ENCODE peak calls at places on chromosomes 3 and 15, in ten cellular contexts. One of them, this sample, is unnamed.

GRCh38 chr3:172326993-172327392 is 121.3 kb downstream of the GHSR start:
- DNase-seq in fibroblast of pulmonary artery: no peak
- DNase-seq in GM12865: no peak
- DNase-seq in esophagus squamous epithelium: no peak
- DNase-seq in foreskin fibroblast: no peak
- DNase-seq in heart right ventricle: no peak
- DNase-seq in ovary: no peak
- DNase-seq in tibial artery: no peak
- DNase-seq in AG09319: no peak
- DNase-seq in RWPE2: no peak
- DNase-seq in this sample: no peak

GRCh38 chr15:90200534-90201139 is 493 bp upstream of the SEMA4B start:
- DNase-seq in esophagus squamous epithelium: no peak
- DNase-seq in foreskin fibroblast: no peak
- DNase-seq in tibial artery: no peak
- DNase-seq in fibroblast of pulmonary artery: no peak
- DNase-seq in AG09319: no peak
- DNase-seq in GM12865: no peak
- DNase-seq in ovary: no peak
- DNase-seq in heart right ventricle: no peak
- DNase-seq in RWPE2: no peak
- DNase-seq in this sample: no peak

GRCh38 chr15:100863406-100864198 is 16.0 kb upstream of the ALDH1A3 start:
- DNase-seq in AG09319: no peak
- DNase-seq in tibial artery: no peak
- DNase-seq in ovary: no peak
- DNase-seq in RWPE2: peak
- DNase-seq in fibroblast of pulmonary artery: peak
- DNase-seq in esophagus squamous epithelium: no peak
- DNase-seq in heart right ventricle: peak
- DNase-seq in foreskin fibroblast: peak
- DNase-seq in GM12865: no peak
- DNase-seq in this sample: no peak

GRCh38 chr15:79035814-79036213 is 54.8 kb downstream of the RASGRF1 start:
- DNase-seq in RWPE2: no peak
- DNase-seq in tibial artery: no peak
- DNase-seq in heart right ventricle: no peak
- DNase-seq in esophagus squamous epithelium: no peak
- DNase-seq in AG09319: no peak
- DNase-seq in fibroblast of pulmonary artery: no peak
- DNase-seq in foreskin fibroblast: no peak
- DNase-seq in GM12865: no peak
- DNase-seq in ovary: no peak
- DNase-seq in this sample: no peak

GRCh38 chr3:156705761-156706631 is 31.6 kb downstream of the TIPARP start:
- DNase-seq in esophagus squamous epithelium: no peak
- DNase-seq in ovary: no peak
- DNase-seq in AG09319: no peak
- DNase-seq in RWPE2: no peak
- DNase-seq in fibroblast of pulmonary artery: no peak
- DNase-seq in tibial artery: no peak
- DNase-seq in GM12865: peak
- DNase-seq in heart right ventricle: no peak
- DNase-seq in foreskin fibroblast: no peak
- DNase-seq in this sample: no peak

GRCh38 chr15:57388199-57388863 is 12.0 kb downstream of the CGNL1 start:
- DNase-seq in heart right ventricle: no peak
- DNase-seq in RWPE2: no peak
- DNase-seq in GM12865: no peak
- DNase-seq in fibroblast of pulmonary artery: no peak
- DNase-seq in ovary: no peak
- DNase-seq in tibial artery: no peak
- DNase-seq in AG09319: no peak
- DNase-seq in foreskin fibroblast: no peak
- DNase-seq in esophagus squamous epithelium: no peak
- DNase-seq in this sample: no peak

GRCh38 chr3:108184824-108185223 is 37.4 kb downstream of the IFT57 start:
- DNase-seq in ovary: no peak
- DNase-seq in heart right ventricle: no peak
- DNase-seq in esophagus squamous epithelium: no peak
- DNase-seq in foreskin fibroblast: no peak
- DNase-seq in tibial artery: no peak
- DNase-seq in GM12865: no peak
- DNase-seq in RWPE2: no peak
- DNase-seq in fibroblast of pulmonary artery: no peak
- DNase-seq in AG09319: no peak
- DNase-seq in this sample: no peak

GRCh38 chr3:124594581-124594980 is 135.7 kb upstream of the UMPS start:
- DNase-seq in tibial artery: no peak
- DNase-seq in heart right ventricle: no peak
- DNase-seq in GM12865: no peak
- DNase-seq in esophagus squamous epithelium: no peak
- DNase-seq in ovary: no peak
- DNase-seq in foreskin fibroblast: no peak
- DNase-seq in fibroblast of pulmonary artery: no peak
- DNase-seq in RWPE2: no peak
- DNase-seq in AG09319: no peak
- DNase-seq in this sample: no peak

GRCh38 chr15:92393287-92393993 is at the start of gene ST8SIA2:
- DNase-seq in foreskin fibroblast: no peak
- DNase-seq in GM12865: no peak
- DNase-seq in tibial artery: no peak
- DNase-seq in heart right ventricle: peak
- DNase-seq in fibroblast of pulmonary artery: no peak
- DNase-seq in ovary: no peak
- DNase-seq in RWPE2: no peak
- DNase-seq in esophagus squamous epithelium: no peak
- DNase-seq in AG09319: no peak
- DNase-seq in this sample: peak

DNA sequence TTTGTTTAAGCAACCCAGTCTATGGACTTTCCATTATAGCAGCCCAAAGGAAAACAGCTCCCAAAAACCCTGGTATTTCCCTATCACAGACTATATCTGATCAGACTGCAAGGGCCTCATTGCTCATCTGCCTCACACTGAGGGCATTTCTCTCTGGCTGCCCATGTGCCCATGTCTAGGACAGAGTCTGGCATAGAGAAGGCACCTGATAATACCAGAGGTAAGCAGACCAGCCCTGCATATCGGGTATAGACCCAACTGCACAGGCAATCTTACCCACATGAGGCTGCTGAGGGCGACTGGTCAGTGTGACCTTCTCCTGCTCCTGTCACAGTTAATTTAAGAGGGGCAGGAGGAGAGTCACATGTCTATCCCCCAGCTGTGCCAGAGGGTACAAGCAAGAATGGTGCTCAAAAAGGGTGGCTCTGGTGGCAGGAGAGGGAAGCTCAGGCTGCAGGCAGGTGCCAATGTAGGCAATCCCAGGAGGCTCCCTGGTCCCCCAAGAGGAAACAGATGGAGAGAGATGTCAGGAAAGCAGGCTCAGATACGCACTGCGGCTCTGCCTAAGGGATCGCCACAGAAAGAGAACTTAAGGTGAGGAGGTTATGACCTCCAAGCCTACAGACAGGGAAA is 3.1 kb downstream of the CSRNP1 start:
- DNase-seq in esophagus squamous epithelium: no peak
- DNase-seq in tibial artery: peak
- DNase-seq in RWPE2: no peak
- DNase-seq in GM12865: no peak
- DNase-seq in foreskin fibroblast: no peak
- DNase-seq in AG09319: no peak
- DNase-seq in heart right ventricle: no peak
- DNase-seq in ovary: no peak
- DNase-seq in fibroblast of pulmonary artery: no peak
- DNase-seq in this sample: no peak
- TF ChIP-seq CTCF in esophagus squamous epithelium: no peak
- TF ChIP-seq CTCF in tibial artery: peak
- TF ChIP-seq CTCF in RWPE2: no peak
- TF ChIP-seq CTCF in GM12865: no peak
- TF ChIP-seq CTCF in foreskin fibroblast: no peak
- TF ChIP-seq CTCF in AG09319: no peak
- TF ChIP-seq CTCF in heart right ventricle: no peak
- TF ChIP-seq CTCF in ovary: no peak
- TF ChIP-seq CTCF in fibroblast of pulmonary artery: no peak
- TF ChIP-seq CTCF in this sample: peak

DNA sequence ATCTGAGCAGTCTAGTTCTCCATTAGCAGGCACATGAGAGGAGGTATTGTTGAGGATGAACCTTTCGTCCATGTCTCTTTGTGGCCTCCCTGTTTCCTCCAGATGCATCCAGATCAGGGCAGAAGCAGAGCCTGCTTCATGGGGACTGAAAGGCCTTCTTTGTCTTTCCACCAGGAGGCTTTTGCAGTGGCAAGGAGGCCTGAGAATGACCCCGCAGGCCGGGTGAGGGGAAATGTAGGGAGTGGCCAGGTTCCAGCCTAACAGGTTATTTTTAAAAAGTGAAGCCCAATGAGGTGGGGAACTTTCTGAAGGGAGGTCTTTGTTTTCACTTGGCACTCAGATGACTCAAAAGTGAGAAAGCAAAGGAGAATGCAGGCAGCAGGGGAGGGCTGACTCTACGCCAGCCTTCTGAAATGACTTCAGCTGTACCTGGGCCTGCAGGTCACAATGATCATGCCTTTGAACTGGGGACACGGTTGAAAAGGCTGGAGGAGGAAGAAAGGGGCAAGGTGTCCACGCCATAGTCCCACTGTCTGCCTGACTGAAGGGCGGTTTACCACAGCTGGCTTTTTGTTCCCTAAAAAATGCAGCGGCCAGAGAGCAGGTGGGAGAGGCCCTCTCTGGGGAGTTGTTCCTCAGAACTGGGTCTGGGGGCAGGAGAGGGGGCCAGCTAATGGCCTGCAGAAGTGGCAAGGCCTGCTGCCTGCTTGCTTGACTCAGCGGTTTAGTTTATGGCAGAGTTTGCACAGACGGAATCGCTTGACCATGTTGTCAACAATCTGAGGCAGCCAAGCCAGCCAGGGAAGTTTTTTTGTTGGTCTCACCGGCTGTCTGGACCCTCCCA is 28.7 kb downstream of the CMTM7 start:
- DNase-seq in fibroblast of pulmonary artery: peak
- DNase-seq in GM12865: peak
- DNase-seq in AG09319: no peak
- DNase-seq in foreskin fibroblast: peak
- DNase-seq in esophagus squamous epithelium: no peak
- DNase-seq in tibial artery: no peak
- DNase-seq in ovary: no peak
- DNase-seq in RWPE2: peak
- DNase-seq in heart right ventricle: no peak
- DNase-seq in this sample: no peak
- TF ChIP-seq CTCF in fibroblast of pulmonary artery: peak
- TF ChIP-seq CTCF in GM12865: peak
- TF ChIP-seq CTCF in AG09319: no peak
- TF ChIP-seq CTCF in foreskin fibroblast: no peak
- TF ChIP-seq CTCF in esophagus squamous epithelium: peak
- TF ChIP-seq CTCF in tibial artery: no peak
- TF ChIP-seq CTCF in ovary: no peak
- TF ChIP-seq CTCF in RWPE2: peak
- TF ChIP-seq CTCF in heart right ventricle: no peak
- TF ChIP-seq CTCF in this sample: no peak

DNA sequence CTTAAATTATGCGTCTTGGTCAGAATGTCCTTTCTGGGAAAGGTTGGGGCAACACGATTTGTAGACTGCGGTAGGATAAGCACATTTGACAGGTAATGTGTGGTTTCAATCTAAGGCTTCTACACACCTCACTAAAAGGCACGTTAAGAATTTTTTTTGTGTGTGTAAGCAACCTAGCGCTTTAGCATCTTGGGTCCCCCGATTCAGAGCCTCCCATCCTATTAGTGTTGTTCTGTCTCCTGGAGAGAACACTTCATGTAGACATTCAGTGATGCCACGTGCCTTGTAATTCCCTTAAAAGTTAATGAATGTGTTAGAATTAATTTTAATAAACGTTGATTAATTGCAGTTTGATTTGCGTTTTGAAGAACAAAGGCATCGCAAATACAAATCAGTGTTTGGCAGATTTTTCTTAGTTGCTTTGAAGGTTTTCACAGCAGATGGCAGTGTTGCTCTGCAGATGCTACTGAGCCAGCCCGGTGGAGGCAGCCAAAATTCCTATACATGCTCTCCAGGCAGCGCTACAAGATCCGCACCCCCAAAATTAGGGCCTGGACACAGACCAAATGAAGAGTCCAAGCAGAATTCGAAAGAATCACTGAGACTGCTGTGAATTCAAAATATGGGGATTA is 63.5 kb downstream of the OTOL1 start:
- DNase-seq in RWPE2: no peak
- DNase-seq in GM12865: peak
- DNase-seq in AG09319: peak
- DNase-seq in ovary: no peak
- DNase-seq in heart right ventricle: no peak
- DNase-seq in foreskin fibroblast: peak
- DNase-seq in fibroblast of pulmonary artery: peak
- DNase-seq in esophagus squamous epithelium: no peak
- DNase-seq in tibial artery: no peak
- DNase-seq in this sample: no peak
- TF ChIP-seq CTCF in RWPE2: peak
- TF ChIP-seq CTCF in GM12865: peak
- TF ChIP-seq CTCF in AG09319: peak
- TF ChIP-seq CTCF in ovary: no peak
- TF ChIP-seq CTCF in heart right ventricle: peak
- TF ChIP-seq CTCF in foreskin fibroblast: peak
- TF ChIP-seq CTCF in fibroblast of pulmonary artery: peak
- TF ChIP-seq CTCF in esophagus squamous epithelium: peak
- TF ChIP-seq CTCF in tibial artery: peak
- TF ChIP-seq CTCF in this sample: peak

GRCh38 chr3:16379838-16380237 is 114.8 kb downstream of the OXNAD1 start:
- DNase-seq in tibial artery: no peak
- DNase-seq in heart right ventricle: no peak
- DNase-seq in ovary: no peak
- DNase-seq in esophagus squamous epithelium: no peak
- DNase-seq in AG09319: no peak
- DNase-seq in RWPE2: no peak
- DNase-seq in fibroblast of pulmonary artery: no peak
- DNase-seq in foreskin fibroblast: no peak
- DNase-seq in GM12865: no peak
- DNase-seq in this sample: no peak

GRCh38 chr3:16377196-16377595 is 112.2 kb downstream of the OXNAD1 start:
- DNase-seq in GM12865: peak
- DNase-seq in AG09319: no peak
- DNase-seq in fibroblast of pulmonary artery: no peak
- DNase-seq in tibial artery: no peak
- DNase-seq in RWPE2: no peak
- DNase-seq in heart right ventricle: no peak
- DNase-seq in ovary: no peak
- DNase-seq in esophagus squamous epithelium: no peak
- DNase-seq in foreskin fibroblast: no peak
- DNase-seq in this sample: no peak

GRCh38 chr3:16378415-16378814 is 113.4 kb downstream of the OXNAD1 start:
- DNase-seq in fibroblast of pulmonary artery: no peak
- DNase-seq in tibial artery: no peak
- DNase-seq in GM12865: peak
- DNase-seq in foreskin fibroblast: no peak
- DNase-seq in ovary: no peak
- DNase-seq in heart right ventricle: no peak
- DNase-seq in RWPE2: no peak
- DNase-seq in AG09319: no peak
- DNase-seq in esophagus squamous epithelium: no peak
- DNase-seq in this sample: no peak

GRCh38 chr3:16378920-16379319 is 113.9 kb downstream of the OXNAD1 start:
- DNase-seq in esophagus squamous epithelium: no peak
- DNase-seq in GM12865: peak
- DNase-seq in RWPE2: no peak
- DNase-seq in ovary: no peak
- DNase-seq in AG09319: no peak
- DNase-seq in heart right ventricle: no peak
- DNase-seq in fibroblast of pulmonary artery: no peak
- DNase-seq in tibial artery: no peak
- DNase-seq in foreskin fibroblast: peak
- DNase-seq in this sample: no peak

GRCh38 chr3:16377847-16378302 is 112.9 kb downstream of the OXNAD1 start:
- DNase-seq in GM12865: no peak
- DNase-seq in fibroblast of pulmonary artery: no peak
- DNase-seq in esophagus squamous epithelium: no peak
- DNase-seq in RWPE2: no peak
- DNase-seq in heart right ventricle: no peak
- DNase-seq in foreskin fibroblast: no peak
- DNase-seq in tibial artery: no peak
- DNase-seq in AG09319: no peak
- DNase-seq in ovary: no peak
- DNase-seq in this sample: no peak
- TF ChIP-seq CTCF in GM12865: no peak
- TF ChIP-seq CTCF in fibroblast of pulmonary artery: no peak
- TF ChIP-seq CTCF in esophagus squamous epithelium: no peak
- TF ChIP-seq CTCF in RWPE2: no peak
- TF ChIP-seq CTCF in heart right ventricle: no peak
- TF ChIP-seq CTCF in foreskin fibroblast: no peak
- TF ChIP-seq CTCF in tibial artery: no peak
- TF ChIP-seq CTCF in AG09319: no peak
- TF ChIP-seq CTCF in ovary: no peak
- TF ChIP-seq CTCF in this sample: no peak

This sample was measured in osteocyte.